ENCODE peak calls at places on chromosomes 7 and 10, in five cellular contexts. G is PC-9, P is GM23248, U is H9, A is DND-41. D is an unnamed sample.

GRCh38 chr7:80770675-80771081 is 132.2 kb downstream of the CD36 start:
- DNase-seq in G (no peak), P (no peak), U (no peak), A (no peak), D (no peak)

GRCh38 chr7:40675741-40676140 is 540.9 kb downstream of the SUGCT start:
- DNase-seq in G (no peak), P (no peak), U (no peak), A (no peak), D (no peak)

GRCh38 chr7:15581352-15581951 is 19.6 kb upstream of the AGMO start:
- DNase-seq in G (no peak), P (no peak), U (no peak), A (no peak), D (no peak)

GRCh38 chr10:112585052-112585451 is 138.0 kb downstream of the VTI1A start:
- DNase-seq in G (no peak), P (peak; percentile 92), U (no peak), A (no peak), D (no peak)

GRCh38 chr10:124300224-124300623 is 118.5 kb downstream of the OAT start:
- DNase-seq in G (no peak), P (no peak), U (no peak), A (no peak), D (peak; percentile 42)

GRCh38 chr10:35607475-35608316 is 2.6 kb downstream of the GJD4 start:
- DNase-seq in G (no peak), P (peak; percentile 54), U (no peak), A (no peak), D (peak; percentile 78)

GRCh38 chr10:22634093-22634492 is 80.3 kb downstream of the PIP4K2A start:
- DNase-seq in G (no peak), P (no peak), U (no peak), A (no peak), D (no peak)

GRCh38 chr7:99393363-99394187 is 14.8 kb downstream of the PDAP1 start:
- DNase-seq in G (no peak), P (peak; percentile 25), U (peak; percentile 96), A (no peak), D (peak; percentile 85)

GRCh38 chr7:142587578-142588191 is 161.6 kb upstream of the PRSS1 start:
- DNase-seq in G (peak; percentile 77), P (peak; percentile 92), U (peak; percentile 50), A (peak; percentile 41), D (peak; percentile 84)

GRCh38 chr7:78760620-78761355 is 692.7 kb downstream of the MAGI2 start:
- DNase-seq in G (no peak), P (no peak), U (no peak), A (no peak), D (no peak)

GRCh38 chr7:1940402-1940786 is 270.3 kb downstream of the ELFN1 start:
- DNase-seq in G (no peak), P (peak; percentile 9), U (no peak), A (peak; percentile 95), D (peak; percentile 100)

GRCh38 chr7:44979481-44980392 is 922 bp upstream of the MYO1G start:
- DNase-seq in G (no peak), P (peak; percentile 60), U (no peak), A (no peak), D (no peak)

GRCh38 chr7:92671502-92672169 is 81.4 kb upstream of the FAM133B start:
- DNase-seq in G (no peak), P (no peak), U (no peak), A (no peak), D (no peak)

GRCh38 chr7:52851547-52851946 is 183.9 kb upstream of the POM121L12 start:
- DNase-seq in G (no peak), P (no peak), U (no peak), A (no peak), D (no peak)

GRCh38 chr10:127044191-127044590 is 139.0 kb downstream of the DOCK1 start:
- DNase-seq in G (no peak), P (no peak), U (no peak), A (no peak), D (no peak)

GRCh38 chr7:24403557-24403956 is 119.6 kb downstream of the NPY start:
- DNase-seq in G (no peak), P (no peak), U (no peak), A (no peak), D (no peak)

GRCh38 chr7:38189256-38189938 is 11.4 kb downstream of the STARD3NL start:
- DNase-seq in G (no peak), P (no peak), U (no peak), A (no peak), D (no peak)

GRCh38 chr10:70699659-70700174 is 27.4 kb downstream of the ADAMTS14 start:
- DNase-seq in G (peak; percentile 59), P (no peak), U (peak; percentile 57), A (no peak), D (peak; percentile 63)

GRCh38 chr7:44633254-44634186 is 27.1 kb downstream of the OGDH start:
- DNase-seq in G (peak; percentile 58), P (peak; percentile 99), U (no peak), A (no peak), D (peak; percentile 91)

GRCh38 chr10:35004651-35005050 is 85.5 kb downstream of the CUL2 start:
- DNase-seq in G (no peak), P (peak; percentile 37), U (no peak), A (no peak), D (no peak)

GRCh38 chr7:81161459-81162075 is 242.7 kb upstream of the SEMA3C start:
- DNase-seq in G (peak; percentile 66), P (peak; percentile 95), U (no peak), A (no peak), D (peak; percentile 79)

GRCh38 chr7:106644999-106645398 is 16.0 kb downstream of the CCDC71L start:
- DNase-seq in G (no peak), P (no peak), U (no peak), A (no peak), D (no peak)

GRCh38 chr7:24926623-24927539 is 53.1 kb downstream of the OSBPL3 start:
- DNase-seq in G (peak; percentile 70), P (peak; percentile 90), U (no peak), A (no peak), D (peak; percentile 58)

GRCh38 chr7:33061282-33061928 is 1.2 kb downstream of the NT5C3A start:
- DNase-seq in G (no peak), P (peak; percentile 29), U (no peak), A (no peak), D (no peak)

GRCh38 chr10:31490858-31491504 is 172.0 kb downstream of the ZEB1 start:
- DNase-seq in G (no peak), P (peak; percentile 71), U (peak; percentile 29), A (peak; percentile 49), D (no peak)

GRCh38 chr10:37109000-37109399 is 16.4 kb upstream of the ANKRD30A start:
- DNase-seq in G (no peak), P (no peak), U (no peak), A (no peak), D (no peak)

GRCh38 chr7:13988011-13988410 is 1.5 kb downstream of the ETV1 start:
- DNase-seq in G (no peak), P (peak; percentile 9), U (no peak), A (no peak), D (no peak)

GRCh38 chr10:34655286-34656170 is 159.6 kb downstream of the PARD3 start:
- DNase-seq in G (peak; percentile 46), P (peak; percentile 72), U (no peak), A (peak; percentile 67), D (no peak)

GRCh38 chr10:121539757-121540156 is 58.5 kb downstream of the FGFR2 start:
- DNase-seq in G (no peak), P (no peak), U (no peak), A (no peak), D (no peak)

GRCh38 chr7:40829201-40829600 is 694.4 kb downstream of the SUGCT start:
- DNase-seq in G (no peak), P (no peak), U (no peak), A (no peak), D (no peak)

GRCh38 chr10:132541601-132542011 is 4.0 kb downstream of the INPP5A start:
- DNase-seq in G (no peak), P (peak; percentile 35), U (no peak), A (peak; percentile 35), D (peak; percentile 88)
- H3K4me1 ChIP-seq in G (peaks cover 10% of the 10 kb centered on the region), P (peaks cover 35% of the 10 kb centered on the region), U (no peaks in the 10 kb centered on the region), A (peaks cover 79% of the 10 kb centered on the region), D (peaks cover 33% of the 10 kb centered on the region)

DNA sequence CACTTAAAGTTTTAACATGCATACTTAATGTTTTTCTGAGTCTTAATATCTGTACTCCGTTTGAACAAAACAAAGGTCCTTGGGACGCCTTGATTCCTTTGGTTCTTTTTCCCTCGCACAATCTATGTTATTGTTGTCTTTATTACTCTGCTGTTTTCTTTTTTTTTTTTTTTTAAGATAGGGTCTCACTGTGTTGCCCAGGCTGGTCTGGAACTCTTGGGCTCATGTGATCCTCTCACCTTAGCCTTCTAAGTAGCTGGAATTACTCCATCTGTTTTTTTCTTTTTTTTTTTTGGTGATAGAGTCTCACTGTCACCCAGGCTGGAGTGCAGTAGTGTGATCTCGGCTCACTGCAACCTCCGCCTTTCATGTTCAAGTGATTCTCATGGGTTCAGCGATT is 13.2 kb downstream of the MLLT10 start:
- DNase-seq in G (no peak), P (no peak), U (no peak), A (no peak), D (no peak)
- H3K79me2 ChIP-seq in G (no peaks in the 10 kb centered on the region), P (peaks cover 99% of the 10 kb centered on the region), U (peaks cover 6% of the 10 kb centered on the region), A (peaks cover 93% of the 10 kb centered on the region), D (peaks cover 73% of the 10 kb centered on the region)

DNA sequence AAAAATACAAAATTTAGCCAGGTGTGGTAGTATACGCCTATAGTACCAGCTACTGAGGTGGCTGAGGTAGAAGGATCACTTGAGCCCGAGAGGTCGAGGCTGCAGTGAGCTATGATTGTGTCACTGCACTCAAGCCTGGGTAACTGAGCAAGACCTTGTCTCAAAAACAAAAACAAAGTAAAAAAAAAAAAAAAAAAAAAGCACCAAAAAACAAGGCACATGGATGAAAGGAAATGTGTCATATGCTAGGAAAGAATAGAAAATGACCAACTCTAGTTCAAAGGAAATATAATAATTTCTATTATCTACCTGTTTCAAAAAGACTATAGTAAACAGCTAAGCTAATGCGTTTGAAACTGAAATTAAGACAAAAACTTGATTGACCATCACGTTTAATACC is 33.8 kb downstream of the UBE2H start:
- DNase-seq in G (no peak), P (no peak), U (no peak), A (no peak), D (no peak)
- H3K4me1 ChIP-seq in G (no peaks in the 10 kb centered on the region), P (peaks cover 10% of the 10 kb centered on the region), U (peaks cover 3% of the 10 kb centered on the region), A (no peaks in the 10 kb centered on the region), D (peaks cover 13% of the 10 kb centered on the region)

GRCh38 chr7:74173074-74173473 is 1.1 kb upstream of the EIF4H start:
- DNase-seq in G (peak; percentile 73), P (no peak), U (peak; percentile 40), A (no peak), D (no peak)

GRCh38 chr7:74173491-74173865 is 678 bp upstream of the EIF4H start:
- DNase-seq in G (no peak), P (no peak), U (no peak), A (no peak), D (peak; percentile 71)

GRCh38 chr7:74173866-74174605 is at the start of gene EIF4H:
- DNase-seq in G (peak; percentile 75), P (peak; percentile 97), U (peak; percentile 92), A (peak; percentile 95), D (peak; percentile 99)

GRCh38 chr7:74175270-74175803 is 1.2 kb downstream of the EIF4H start:
- DNase-seq in G (no peak), P (no peak), U (no peak), A (no peak), D (no peak)

DNA sequence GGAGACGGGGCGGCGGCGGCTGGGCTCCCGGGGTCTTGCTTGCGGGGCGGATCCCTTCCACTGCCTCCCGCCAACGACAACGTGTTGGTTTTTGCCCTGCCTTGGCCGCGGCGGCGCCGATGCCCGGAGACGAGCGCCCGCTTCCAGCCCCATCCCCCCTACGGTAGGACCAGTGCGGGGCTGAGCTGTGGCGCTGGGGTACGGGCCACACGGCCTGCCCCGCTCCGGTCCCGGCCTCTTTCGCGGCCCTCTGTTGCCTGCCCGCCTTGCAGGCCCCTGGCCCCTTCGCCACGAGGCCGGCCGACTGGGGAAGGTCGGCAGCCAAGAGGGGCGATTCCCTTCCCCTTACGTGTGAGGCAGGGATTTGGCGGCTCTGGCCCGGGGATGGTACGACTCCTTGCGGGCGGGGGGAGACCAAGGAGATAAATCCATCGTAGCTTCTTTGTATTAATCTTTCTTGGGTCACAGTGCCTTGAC is 488 bp downstream of the EIF4H start:
- DNase-seq in G (no peak), P (peak; percentile 75), U (peak; percentile 36), A (peak; percentile 51), D (peak; percentile 85)
- H3K79me2 ChIP-seq in G (peaks cover 60% of the 10 kb centered on the region), P (peaks cover 54% of the 10 kb centered on the region), U (peaks cover 50% of the 10 kb centered on the region), A (peaks cover 64% of the 10 kb centered on the region), D (peaks cover 63% of the 10 kb centered on the region)